ENCODE peak calls at places on chromosomes 13 and 19, in four cellular contexts. I, G, K and O are unnamed samples.

GRCh38 chr13:106635616-106636015 is 67.7 kb upstream of the ARGLU1 start:
- DNase-seq in I (no peak), G (no peak), K (no peak), O (no peak)

GRCh38 chr19:44856438-44857083 is 10.5 kb downstream of the NECTIN2 start:
- DNase-seq in I (peak), G (peak), K (no peak), O (no peak)

GRCh38 chr19:50661087-50661486 is 11.8 kb downstream of the C19orf81 start:
- DNase-seq in I (no peak), G (no peak), K (no peak), O (no peak)

GRCh38 chr19:12828494-12828893 is 5.9 kb downstream of the RTBDN start:
- DNase-seq in I (no peak), G (peak), K (no peak), O (no peak)

GRCh38 chr19:12783226-12783848 is 7.9 kb upstream of the JUNB start:
- DNase-seq in I (no peak), G (no peak), K (no peak), O (no peak)

GRCh38 chr19:34274284-34274826 is 20.0 kb downstream of the GARRE1 start:
- DNase-seq in I (no peak), G (no peak), K (no peak), O (no peak)

GRCh38 chr19:14463747-14464146 is 11.4 kb downstream of the PTGER1 start:
- DNase-seq in I (no peak), G (no peak), K (no peak), O (no peak)

GRCh38 chr19:47111081-47111589 is 2.4 kb downstream of the ZC3H4 start:
- DNase-seq in I (peak), G (peak), K (no peak), O (no peak)

GRCh38 chr19:48154003-48154402 is 16.1 kb downstream of the LIG1 start:
- DNase-seq in I (no peak), G (no peak), K (no peak), O (no peak)

GRCh38 chr13:33953203-33953602 is 135.3 kb downstream of the RFC3 start:
- DNase-seq in I (no peak), G (no peak), K (no peak), O (no peak)

GRCh38 chr13:30618186-30618937 is 642 bp downstream of the USPL1 start:
- DNase-seq in I (no peak), G (no peak), K (no peak), O (no peak)

GRCh38 chr19:11705474-11705873 is 33.3 kb downstream of the ZNF823 start:
- DNase-seq in I (no peak), G (no peak), K (no peak), O (no peak)

GRCh38 chr13:44211286-44211685 is 162.3 kb upstream of the SERP2 start:
- DNase-seq in I (no peak), G (no peak), K (no peak), O (no peak)

GRCh38 chr13:40648040-40648439 is 18.4 kb downstream of the FOXO1 start:
- DNase-seq in I (no peak), G (no peak), K (no peak), O (no peak)

GRCh38 chr13:60019119-60019993 is 144.4 kb downstream of the DIAPH3 start:
- DNase-seq in I (no peak), G (no peak), K (peak), O (no peak)

GRCh38 chr19:47158879-47159509 is 28.4 kb downstream of the SAE1 start:
- DNase-seq in I (no peak), G (no peak), K (no peak), O (no peak)

GRCh38 chr13:42574011-42574410 is at the start of gene TNFSF11:
- DNase-seq in I (no peak), G (no peak), K (no peak), O (peak)

GRCh38 chr13:19661126-19661525 is 27.7 kb downstream of the MPHOSPH8 start:
- DNase-seq in I (no peak), G (no peak), K (no peak), O (no peak)

GRCh38 chr19:11279505-11280236 is 16.3 kb upstream of the TSPAN16 start:
- DNase-seq in I (peak), G (no peak), K (peak), O (no peak)

GRCh38 chr13:30821421-30821820 is 84.7 kb upstream of the MEDAG start:
- DNase-seq in I (no peak), G (no peak), K (no peak), O (no peak)

GRCh38 chr19:52464798-52465470 is 11.6 kb downstream of the ZNF578 start:
- DNase-seq in I (no peak), G (peak), K (no peak), O (no peak)

GRCh38 chr13:46484561-46484960 is 68.4 kb upstream of the LRCH1 start:
- DNase-seq in I (no peak), G (no peak), K (no peak), O (no peak)

DNA sequence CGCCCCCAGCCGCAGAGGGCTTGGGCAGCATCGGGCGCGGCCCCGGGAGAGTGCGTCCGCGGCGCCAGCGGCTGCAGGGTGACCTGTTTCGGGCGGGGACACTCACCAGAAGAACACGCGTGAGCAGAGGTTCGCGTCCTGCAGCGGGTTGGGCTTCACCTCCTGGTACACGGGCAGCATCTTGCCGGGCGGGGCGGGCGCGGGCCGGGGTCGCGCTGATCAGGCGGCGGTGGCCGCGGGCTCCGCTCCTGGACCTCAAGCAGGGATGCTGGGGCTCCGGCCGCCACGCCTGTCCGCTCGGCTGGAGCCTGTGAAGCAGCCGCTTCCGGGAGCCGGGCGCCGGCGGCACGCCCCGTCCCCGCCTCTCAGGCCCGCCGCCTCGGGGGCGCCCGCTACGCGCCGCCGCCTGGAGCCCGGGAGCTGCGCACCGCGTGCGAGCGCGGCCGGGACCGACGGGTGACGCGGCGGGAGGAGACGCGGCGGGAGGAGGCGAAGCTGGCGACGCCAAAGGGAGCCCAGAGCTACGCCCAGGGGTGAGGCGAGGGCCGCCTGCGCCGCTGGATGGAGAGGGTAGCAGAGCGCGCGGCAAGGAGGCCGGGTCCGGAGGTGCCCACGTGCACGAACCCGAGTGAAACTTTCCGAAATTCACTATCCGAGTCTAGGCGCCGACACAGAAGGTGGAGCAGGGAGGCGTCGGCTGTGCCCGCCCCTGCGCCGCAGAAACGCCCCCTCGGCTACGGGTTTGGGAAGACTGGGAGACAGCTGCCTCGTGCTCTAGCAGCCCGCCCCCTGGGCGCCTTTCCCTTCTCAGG is at the start of gene ABCC4:
- DNase-seq in I (peak), G (peak), K (no peak), O (peak)
- TF ChIP-seq POLR2AphosphoS5 in I (peak), G (no peak), K (no peak), O (peak)

GRCh38 chr13:108154421-108154858 is 60.9 kb downstream of the LIG4 start:
- DNase-seq in I (no peak), G (no peak), K (no peak), O (no peak)
- TF ChIP-seq SPI1 in I (no peak), G (no peak), K (no peak), O (no peak)

DNA sequence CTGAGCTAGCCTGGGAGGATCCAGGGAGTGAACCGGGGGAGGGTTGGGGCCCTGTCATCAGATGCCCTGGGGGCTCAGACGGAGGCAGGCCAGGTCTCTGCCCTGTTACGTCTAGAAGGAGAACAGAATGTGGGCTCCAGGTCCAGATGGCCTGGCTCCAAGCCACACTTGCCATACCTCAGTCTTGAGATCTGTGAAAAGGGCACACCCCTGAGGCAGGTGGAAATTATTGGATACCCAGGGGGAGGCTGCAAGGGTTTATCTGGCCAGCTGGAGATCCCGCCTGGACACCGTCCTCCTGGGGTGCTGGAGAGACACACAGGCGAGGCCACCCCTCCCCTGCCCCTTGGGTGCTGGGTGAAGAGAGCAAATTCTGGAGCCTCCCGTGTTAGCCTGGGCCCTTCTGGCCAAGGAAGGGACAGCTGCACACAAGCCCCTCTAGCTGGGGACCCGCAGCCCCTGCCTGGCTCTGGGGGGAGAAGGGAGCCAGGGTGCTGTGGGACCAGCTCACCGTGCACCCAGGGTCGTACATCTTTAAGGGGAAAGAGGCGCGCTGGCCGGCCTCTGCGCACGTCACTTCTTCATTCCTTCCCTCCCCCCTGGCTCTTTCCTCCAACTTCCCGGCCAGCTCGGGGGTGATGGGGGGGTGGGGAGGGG is 808 bp upstream of the NFIC start:
- DNase-seq in I (no peak), G (no peak), K (no peak), O (no peak)
- TF ChIP-seq POLR2AphosphoS5 in I (no peak), G (no peak), K (no peak), O (no peak)

DNA sequence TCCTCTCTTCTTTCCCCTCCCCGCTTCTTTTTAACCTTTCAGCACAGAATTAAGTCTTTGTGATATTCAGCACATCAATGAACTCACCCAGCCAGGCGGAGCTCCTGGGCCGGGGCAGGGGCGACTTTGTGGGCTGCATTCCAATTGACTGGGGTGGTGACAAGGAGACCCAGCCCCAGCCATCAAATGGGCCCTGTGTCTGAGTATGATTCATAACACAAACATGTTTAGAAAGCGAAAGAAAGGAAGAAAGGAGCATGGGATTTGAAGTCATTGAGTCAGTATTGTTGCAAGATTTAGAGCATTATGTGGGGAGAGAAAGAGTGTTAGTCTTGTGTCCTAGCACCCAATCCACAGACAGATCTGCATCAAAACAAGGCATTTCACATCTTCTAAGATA is 185.3 kb downstream of the LHFPL6 start:
- DNase-seq in I (no peak), G (no peak), K (no peak), O (no peak)
- TF ChIP-seq SPI1 in I (no peak), G (no peak), K (no peak), O (no peak)

GRCh38 chr13:111514646-111515617 is 194.5 kb downstream of the TEX29 start:
- DNase-seq in I (no peak), G (no peak), K (no peak), O (no peak)
- TF ChIP-seq POLR2AphosphoS5 in I (no peak), G (no peak), K (no peak), O (no peak)

GRCh38 chr19:31015778-31016177 is 333.5 kb downstream of the TSHZ3 start:
- DNase-seq in I (no peak), G (no peak), K (no peak), O (no peak)
- TF ChIP-seq SPI1 in I (no peak), G (no peak), K (no peak), O (no peak)

GRCh38 chr13:97145057-97145456 is 77.1 kb upstream of the MBNL2 start:
- DNase-seq in I (no peak), G (no peak), K (no peak), O (no peak)

GRCh38 chr13:97142452-97142851 is 79.7 kb upstream of the MBNL2 start:
- DNase-seq in I (no peak), G (peak), K (no peak), O (no peak)

GRCh38 chr13:97139704-97140103 is 82.4 kb upstream of the MBNL2 start:
- DNase-seq in I (no peak), G (no peak), K (no peak), O (no peak)

GRCh38 chr13:97140611-97141010 is 81.5 kb upstream of the MBNL2 start:
- DNase-seq in I (no peak), G (no peak), K (no peak), O (no peak)

GRCh38 chr13:97141564-97142005 is 80.5 kb upstream of the MBNL2 start:
- DNase-seq in I (no peak), G (peak), K (peak), O (no peak)
- TF ChIP-seq POLR2AphosphoS5 in I (no peak), G (peak), K (no peak), O (no peak)

DNA sequence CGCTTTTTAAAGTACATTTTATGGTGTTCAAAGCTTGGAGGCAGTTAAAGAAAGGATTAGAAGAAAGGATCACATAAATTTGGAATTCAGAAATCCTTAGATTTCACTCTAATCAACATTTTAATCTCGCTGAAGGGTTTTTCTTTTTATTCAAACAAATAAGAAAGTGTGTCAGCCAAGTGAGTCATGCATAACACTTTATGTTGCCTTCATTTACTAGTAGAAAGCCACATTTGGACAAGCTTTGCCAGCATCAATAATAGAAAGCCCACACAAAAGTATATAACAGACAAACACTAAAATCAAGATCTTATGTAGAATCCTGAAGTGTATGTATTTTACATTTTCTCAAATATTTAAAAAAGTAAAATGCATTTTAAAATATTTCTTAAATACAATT is 154.9 kb upstream of the TRPC4 start:
- DNase-seq in I (no peak), G (no peak), K (no peak), O (no peak)
- TF ChIP-seq SPI1 in I (no peak), G (no peak), K (no peak), O (no peak)

DNA sequence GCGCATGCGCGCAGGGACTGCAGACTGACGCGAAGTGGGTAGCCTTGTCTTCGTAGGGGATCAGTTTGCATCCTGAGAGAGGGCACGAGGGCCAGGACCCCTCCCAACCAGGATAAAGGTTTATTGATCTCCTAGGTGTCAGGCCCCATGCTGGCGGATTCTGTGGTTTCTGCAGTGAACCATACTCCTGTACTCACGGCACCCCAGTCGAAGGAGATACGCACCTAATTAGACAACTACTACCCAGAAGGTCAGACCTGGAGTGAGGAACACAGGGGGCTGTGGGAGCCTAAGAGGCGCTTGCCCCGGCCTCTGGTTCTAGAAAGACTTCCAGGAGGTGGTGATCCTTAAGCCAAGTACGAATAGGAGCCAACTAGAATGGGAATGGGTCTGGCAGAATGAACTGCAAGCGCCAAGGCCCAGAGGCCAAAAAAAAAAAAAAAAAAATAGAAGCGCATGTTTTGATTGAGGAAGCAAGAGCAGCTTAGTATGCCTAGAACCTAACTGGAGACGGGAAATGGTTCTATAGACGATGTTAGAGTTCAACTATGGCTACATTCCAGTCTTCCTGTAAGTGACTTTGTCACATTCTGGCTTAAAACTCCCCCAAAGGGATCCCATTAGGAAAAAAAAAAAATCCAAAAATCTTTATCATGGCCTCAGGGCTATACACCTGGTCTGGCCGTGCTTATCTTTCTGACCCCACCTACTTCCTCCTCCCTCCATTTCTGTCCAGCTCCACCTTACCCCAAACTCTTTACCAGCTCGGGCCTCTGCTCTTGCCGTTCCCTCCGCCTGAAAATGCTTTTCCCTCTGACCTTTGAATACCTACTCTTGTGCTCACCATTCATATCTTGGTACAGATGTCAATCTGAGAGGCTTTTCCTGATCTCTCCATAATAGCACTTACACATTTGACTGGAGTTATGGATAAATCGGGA is 902 bp upstream of the ZNF428 start:
- DNase-seq in I (no peak), G (peak), K (no peak), O (no peak)
- TF ChIP-seq POLR2AphosphoS5 in I (no peak), G (no peak), K (no peak), O (no peak)

GRCh38 chr13:21670006-21670882 is 629 bp upstream of the FGF9 start:
- DNase-seq in I (no peak), G (peak), K (no peak), O (peak)
- TF ChIP-seq SPI1 in I (no peak), G (no peak), K (no peak), O (no peak)